ENCODE peak calls at places on chromosomes 16 and 17, in nine cellular contexts. W, E, T, K, O, I, J, U and Q are unnamed samples.

GRCh38 chr16:77897038-77897437 is 108.7 kb downstream of the VAT1L start:
- DNase-seq in W (peak), E (no peak), T (no peak), K (peak), O (no peak), I (no peak), J (no peak), U (peak), Q (peak)

GRCh38 chr16:58418601-58419000 is 26.3 kb downstream of the GINS3 start:
- DNase-seq in W (peak), E (peak), T (no peak), K (peak), O (no peak), I (no peak), J (no peak), U (peak), Q (no peak)

GRCh38 chr16:67446968-67447507 is 16.1 kb downstream of the HSD11B2 start:
- DNase-seq in W (no peak), E (no peak), T (no peak), K (no peak), O (no peak), I (no peak), J (no peak), U (no peak), Q (no peak)

GRCh38 chr17:49210158-49211029 is at the start of the genes ABI3 and GNGT2:
- DNase-seq in W (peak), E (peak), T (no peak), K (peak), O (no peak), I (no peak), J (peak), U (peak), Q (no peak)

GRCh38 chr17:7852919-7853692 is 1.8 kb upstream of the TMEM88 start:
- DNase-seq in W (no peak), E (no peak), T (no peak), K (no peak), O (peak), I (no peak), J (peak), U (no peak), Q (no peak)

GRCh38 chr17:2828396-2829038 is 32.3 kb downstream of the RAP1GAP2 start:
- DNase-seq in W (peak), E (peak), T (no peak), K (peak), O (peak), I (no peak), J (peak), U (peak), Q (peak)

GRCh38 chr17:75976175-75976848 is 2.7 kb downstream of the ACOX1 start:
- DNase-seq in W (no peak), E (no peak), T (no peak), K (peak), O (no peak), I (no peak), J (no peak), U (peak), Q (peak)

GRCh38 chr16:75256059-75256870 is 4.8 kb upstream of the BCAR1 start:
- DNase-seq in W (no peak), E (no peak), T (no peak), K (peak), O (peak), I (no peak), J (peak), U (peak), Q (no peak)

GRCh38 chr17:32143525-32143865 is 1.2 kb downstream of the RHOT1 start:
- DNase-seq in W (no peak), E (no peak), T (no peak), K (no peak), O (no peak), I (no peak), J (no peak), U (no peak), Q (no peak)

GRCh38 chr16:53518550-53519416 is 15.8 kb upstream of the AKTIP start:
- DNase-seq in W (peak), E (no peak), T (no peak), K (peak), O (no peak), I (no peak), J (no peak), U (peak), Q (peak)

GRCh38 chr17:66737524-66737923 is 97.4 kb upstream of the CACNG5 start:
- DNase-seq in W (peak), E (peak), T (no peak), K (peak), O (no peak), I (no peak), J (peak), U (peak), Q (peak)

GRCh38 chr16:49755291-49755611 is 100.7 kb downstream of the ZNF423 start:
- DNase-seq in W (peak), E (no peak), T (peak), K (peak), O (no peak), I (no peak), J (peak), U (peak), Q (peak)

GRCh38 chr17:73126716-73127473 is 34.4 kb upstream of the SLC39A11 start:
- DNase-seq in W (no peak), E (no peak), T (no peak), K (no peak), O (no peak), I (no peak), J (no peak), U (no peak), Q (no peak)

GRCh38 chr16:87436225-87437172 is 44.4 kb downstream of the MAP1LC3B start:
- DNase-seq in W (peak), E (no peak), T (no peak), K (peak), O (no peak), I (no peak), J (no peak), U (peak), Q (peak)

GRCh38 chr16:47323241-47323640 is 137.6 kb downstream of the ITFG1 start:
- DNase-seq in W (no peak), E (no peak), T (no peak), K (no peak), O (no peak), I (no peak), J (peak), U (no peak), Q (no peak)
- H3K4me3 ChIP-seq in W (no peak), E (no peak), T (no peak), K (no peak), O (no peak), I (no peak), J (no peak), U (no peak), Q (no peak)

GRCh38 chr17:39705786-39706348 is 6.0 kb downstream of the ERBB2 start:
- DNase-seq in W (no peak), E (peak), T (peak), K (no peak), O (peak), I (no peak), J (no peak), U (no peak), Q (no peak)

GRCh38 chr17:39702901-39703893 is 3.3 kb downstream of the ERBB2 start:
- DNase-seq in W (no peak), E (no peak), T (peak), K (peak), O (no peak), I (no peak), J (no peak), U (peak), Q (no peak)

GRCh38 chr17:39706383-39706782 is 6.5 kb downstream of the ERBB2 start:
- DNase-seq in W (no peak), E (no peak), T (no peak), K (no peak), O (no peak), I (no peak), J (no peak), U (no peak), Q (no peak)

GRCh38 chr17:39703913-39704312 is 4.0 kb downstream of the ERBB2 start:
- DNase-seq in W (no peak), E (no peak), T (no peak), K (no peak), O (no peak), I (no peak), J (no peak), U (no peak), Q (no peak)

DNA sequence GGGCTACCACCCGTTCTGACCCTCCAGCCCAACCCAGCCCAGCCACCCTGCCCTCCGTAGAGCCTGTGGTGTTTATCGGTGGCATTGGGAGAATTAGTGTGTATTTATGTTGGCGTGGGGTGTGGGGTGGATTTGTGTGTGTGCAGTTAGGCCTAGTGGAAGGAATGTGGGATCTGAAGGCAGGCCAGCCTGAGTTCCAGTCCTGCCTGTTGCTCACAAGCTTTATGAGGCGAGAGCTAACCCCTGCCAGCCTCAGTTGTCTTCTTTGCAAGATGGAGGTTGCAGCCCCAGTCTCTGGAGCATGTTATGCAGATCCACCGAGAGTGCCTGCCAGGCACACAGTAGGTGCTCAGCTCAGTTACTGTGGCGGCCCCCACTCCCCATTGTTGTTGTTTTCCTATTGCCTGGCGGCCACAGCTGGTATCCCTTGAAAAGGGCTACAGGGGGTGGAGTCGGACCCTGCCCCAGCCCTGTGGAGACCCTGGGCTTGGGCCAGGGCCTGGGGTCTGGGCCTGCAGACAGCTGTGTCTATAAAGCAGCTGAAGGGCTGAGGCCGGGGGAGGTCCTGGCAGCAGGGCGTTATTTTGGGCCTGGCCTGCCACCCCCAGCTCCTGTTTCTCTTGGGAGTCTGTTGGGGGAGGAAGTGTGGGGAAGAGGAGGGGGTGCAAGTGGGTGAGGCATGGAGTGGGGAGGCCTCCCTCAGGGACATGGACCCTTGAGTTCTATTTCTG is 5.1 kb downstream of the ERBB2 start:
- DNase-seq in W (peak), E (no peak), T (peak), K (peak), O (peak), I (no peak), J (peak), U (peak), Q (peak)
- TF ChIP-seq CTCF in W (peak), E (peak), T (peak), K (peak), O (no peak), I (peak), J (no peak), U (peak), Q (peak)

DNA sequence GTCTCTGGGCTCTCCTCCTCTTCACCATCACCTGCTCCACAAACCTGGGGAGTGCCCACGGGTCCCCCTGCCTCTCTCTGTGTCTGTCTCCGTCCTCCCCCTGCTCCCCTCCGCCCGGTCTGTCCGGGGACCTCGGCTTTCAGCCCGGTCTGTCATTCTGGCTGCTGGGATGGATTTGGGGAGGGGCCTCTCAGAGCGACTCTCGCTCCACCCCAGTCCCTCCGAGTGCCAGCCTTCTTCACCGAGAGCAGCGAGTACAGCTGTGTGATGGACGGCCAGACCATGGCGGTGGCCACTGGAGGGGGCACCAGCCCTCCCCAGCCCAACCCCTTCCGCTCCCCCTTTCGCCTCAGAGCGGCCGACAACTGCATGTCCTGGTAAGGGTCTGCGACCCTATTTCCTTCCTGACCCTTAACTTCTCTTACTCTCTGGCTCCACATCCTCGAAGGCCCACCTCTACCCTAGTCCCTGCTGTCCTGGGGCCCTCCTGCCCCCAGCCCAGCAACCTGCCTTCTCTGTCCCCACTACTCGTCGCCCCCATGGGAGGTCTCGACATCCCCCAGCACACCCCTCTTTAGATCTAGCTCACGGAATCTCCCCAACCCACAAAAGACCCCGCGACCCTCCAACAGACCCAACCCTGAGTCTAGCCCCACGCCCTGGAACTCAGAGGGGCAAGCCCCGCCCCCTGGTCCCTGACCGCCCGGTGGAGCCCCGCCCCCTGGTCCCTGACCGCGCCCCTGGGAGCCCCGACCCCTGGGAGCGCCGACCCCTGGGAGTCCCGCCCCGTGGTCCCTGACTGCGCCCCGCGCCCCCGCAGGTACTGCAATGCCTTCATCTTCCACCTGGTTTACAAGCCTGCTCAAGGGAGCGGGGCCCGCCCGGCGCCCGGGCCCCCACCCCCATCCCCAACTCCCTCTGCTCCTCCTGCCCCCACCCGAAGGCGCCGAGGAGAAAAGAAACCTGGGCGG is 5.6 kb upstream of the CXCL16 start:
- DNase-seq in W (no peak), E (no peak), T (no peak), K (no peak), O (peak), I (no peak), J (peak), U (no peak), Q (no peak)
- H3K4me3 ChIP-seq in W (no peak), E (no peak), T (no peak), K (no peak), O (no peak), I (no peak), J (peak), U (no peak), Q (no peak)

DNA sequence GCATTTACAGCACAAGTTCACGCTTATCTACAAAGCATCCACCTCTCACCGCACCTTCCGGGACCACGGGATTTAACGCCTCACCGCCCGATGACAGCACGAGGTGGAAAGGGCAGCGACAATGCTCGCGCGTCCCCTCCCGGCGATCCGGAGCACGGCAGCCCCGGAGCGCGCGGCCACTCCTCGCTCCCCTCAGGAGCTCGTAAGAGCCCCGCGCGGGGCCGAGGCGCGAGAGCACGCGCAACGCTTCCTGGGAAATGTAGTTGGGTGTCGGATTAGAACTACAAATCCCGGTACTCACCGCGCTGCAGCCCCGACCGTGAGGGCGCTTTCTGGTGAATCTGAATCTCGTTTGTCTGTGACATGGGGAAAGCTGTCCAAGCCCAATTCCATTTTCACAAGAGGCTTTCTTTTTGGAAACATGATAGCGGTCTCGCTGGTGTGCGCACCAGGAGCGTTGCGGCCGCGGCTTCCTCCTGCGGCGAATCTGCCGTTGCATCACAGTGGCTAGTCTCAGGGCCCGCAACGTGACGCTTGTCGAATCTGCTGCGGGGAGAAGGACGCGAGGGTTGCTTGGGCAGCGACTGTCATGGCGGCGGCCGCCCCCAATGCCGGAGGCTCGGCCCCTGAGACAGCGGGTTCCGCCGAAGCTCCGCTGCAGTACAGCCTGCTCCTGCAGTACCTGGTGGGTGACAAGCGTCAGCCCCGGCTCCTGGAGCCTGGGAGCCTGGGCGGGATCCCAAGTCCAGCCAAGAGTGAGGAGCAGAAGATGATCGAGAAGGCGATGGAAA is at the start of gene TIMM22:
- DNase-seq in W (peak), E (peak), T (peak), K (peak), O (peak), I (peak), J (peak), U (peak), Q (peak)
- TF ChIP-seq CTCF in W (peak), E (peak), T (peak), K (peak), O (peak), I (peak), J (peak), U (peak), Q (peak)

GRCh38 chr16:10388987-10389386 is 3.1 kb downstream of the ATF7IP2 start:
- DNase-seq in W (no peak), E (no peak), T (no peak), K (no peak), O (no peak), I (no peak), J (no peak), U (no peak), Q (no peak)
- H3K4me3 ChIP-seq in W (no peak), E (peak), T (no peak), K (no peak), O (no peak), I (no peak), J (no peak), U (no peak), Q (no peak)